ENCODE peak calls at places on chromosomes 2 and 18, in five cellular contexts. T is SK-N-SH; L is right lobe of liver; B is CD8-positive, alpha-beta T cell; F is dorsolateral prefrontal cortex. M is an unnamed sample.
A peak's percentile ranks its signal among the peaks of the same experiment; 100 is the strongest.

GRCh38 chr18:61953641-61954040 is 60.8 kb upstream of the RNF152 start:
- DNase-seq in T (no peak), L (no peak), B (no peak), F (no peak), M (no peak)

GRCh38 chr2:166539340-166540162 is 45.5 kb upstream of the SCN7A start:
- DNase-seq in T (peak; percentile 39), L (no peak), B (no peak), F (no peak), M (peak; percentile 58)

GRCh38 chr18:5900249-5900648 is 4.9 kb upstream of the TMEM200C start:
- DNase-seq in T (no peak), L (no peak), B (no peak), F (no peak), M (no peak)

GRCh38 chr2:144460981-144461766 is 58.7 kb downstream of the ZEB2 start:
- DNase-seq in T (no peak), L (no peak), B (no peak), F (peak; percentile 86), M (no peak)

GRCh38 chr2:37796481-37796880 is 125.0 kb upstream of the CDC42EP3 start:
- DNase-seq in T (no peak), L (no peak), B (no peak), F (no peak), M (no peak)

GRCh38 chr2:119260636-119261497 is 37.2 kb downstream of the STEAP3 start:
- DNase-seq in T (no peak), L (no peak), B (no peak), F (no peak), M (no peak)

GRCh38 chr2:176984987-176985386 is 227.6 kb upstream of the HNRNPA3 start:
- DNase-seq in T (no peak), L (no peak), B (no peak), F (no peak), M (no peak)

GRCh38 chr2:164891460-164891859 is 49.8 kb upstream of the COBLL1 start:
- DNase-seq in T (no peak), L (no peak), B (no peak), F (no peak), M (no peak)

GRCh38 chr18:25066536-25066935 is 285.4 kb downstream of the ZNF521 start:
- DNase-seq in T (no peak), L (no peak), B (no peak), F (no peak), M (no peak)

GRCh38 chr2:211836409-211836808 is 702.2 kb downstream of the ERBB4 start:
- DNase-seq in T (no peak), L (no peak), B (no peak), F (no peak), M (no peak)

GRCh38 chr2:206176128-206176527 is 16.4 kb downstream of the EEF1B2 start:
- DNase-seq in T (no peak), L (no peak), B (no peak), F (no peak), M (no peak)

GRCh38 chr2:240933966-240934700 is 28.0 kb downstream of the CROCC2 start:
- DNase-seq in T (peak; percentile 30), L (no peak), B (no peak), F (peak; percentile 21), M (no peak)

GRCh38 chr18:36772339-36772738 is 56.5 kb downstream of the TPGS2 start:
- DNase-seq in T (no peak), L (no peak), B (no peak), F (no peak), M (no peak)

GRCh38 chr2:49248506-49248905 is 94.2 kb upstream of the FSHR start:
- DNase-seq in T (no peak), L (no peak), B (no peak), F (no peak), M (no peak)

GRCh38 chr2:128732976-128733431 is 414.3 kb upstream of the HS6ST1 start:
- DNase-seq in T (no peak), L (no peak), B (no peak), F (no peak), M (peak; percentile 68)

GRCh38 chr2:69943841-69944604 is 17.4 kb downstream of the ASPRV1 start:
- DNase-seq in T (no peak), L (no peak), B (no peak), F (no peak), M (peak; percentile 9)

GRCh38 chr2:232889876-232890401 is 19.9 kb downstream of the SNORC start:
- DNase-seq in T (no peak), L (no peak), B (no peak), F (peak; percentile 14), M (no peak)

GRCh38 chr2:39390126-39390692 is 46.9 kb downstream of the MAP4K3 start:
- DNase-seq in T (no peak), L (no peak), B (no peak), F (no peak), M (no peak)

GRCh38 chr2:39395313-39395712 is 41.8 kb downstream of the MAP4K3 start:
- DNase-seq in T (no peak), L (no peak), B (no peak), F (no peak), M (no peak)

GRCh38 chr2:39394427-39395002 is 42.6 kb downstream of the MAP4K3 start:
- DNase-seq in T (no peak), L (no peak), B (no peak), F (no peak), M (no peak)

DNA sequence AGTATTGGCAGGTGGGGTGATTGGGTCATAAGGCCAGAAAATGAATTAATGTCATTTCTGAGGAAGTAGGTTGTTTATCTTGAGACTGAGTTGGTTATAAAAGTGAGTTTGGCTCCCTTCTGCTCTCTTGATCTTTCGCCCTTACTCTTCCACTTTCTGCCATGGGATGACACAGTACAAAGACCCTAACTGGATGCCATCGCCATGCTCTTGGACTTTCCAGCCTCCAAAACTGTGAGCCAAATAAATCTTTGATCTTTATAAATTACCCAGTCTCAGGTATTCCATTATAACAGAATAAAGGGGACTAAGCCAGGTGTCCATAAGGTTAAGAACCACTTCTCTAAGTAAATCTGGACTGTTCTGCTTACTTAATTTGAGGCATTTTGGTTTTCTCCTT is 44.4 kb downstream of the MAP4K3 start:
- DNase-seq in T (no peak), L (no peak), B (no peak), F (no peak), M (no peak)
- H3K4me3 ChIP-seq in T (no peak overlapping the region), L (no peak overlapping the region), B (no peak overlapping the region), F (no peak overlapping the region), M (no peak overlapping the region)

GRCh38 chr18:34222396-34223163 is 2.1 kb downstream of the NOL4 start:
- DNase-seq in T (peak; percentile 64), L (peak; percentile 31), B (no peak), F (no peak), M (no peak)

GRCh38 chr18:34223164-34223892 is 1.4 kb downstream of the NOL4 start:
- DNase-seq in T (peak; percentile 57), L (peak; percentile 20), B (no peak), F (no peak), M (no peak)

GRCh38 chr18:34225218-34225553 is 473 bp upstream of the NOL4 start:
- DNase-seq in T (no peak), L (no peak), B (no peak), F (no peak), M (no peak)

GRCh38 chr18:34223893-34224422 is 755 bp downstream of the NOL4 start:
- DNase-seq in T (peak; percentile 40), L (no peak), B (no peak), F (no peak), M (no peak)

DNA sequence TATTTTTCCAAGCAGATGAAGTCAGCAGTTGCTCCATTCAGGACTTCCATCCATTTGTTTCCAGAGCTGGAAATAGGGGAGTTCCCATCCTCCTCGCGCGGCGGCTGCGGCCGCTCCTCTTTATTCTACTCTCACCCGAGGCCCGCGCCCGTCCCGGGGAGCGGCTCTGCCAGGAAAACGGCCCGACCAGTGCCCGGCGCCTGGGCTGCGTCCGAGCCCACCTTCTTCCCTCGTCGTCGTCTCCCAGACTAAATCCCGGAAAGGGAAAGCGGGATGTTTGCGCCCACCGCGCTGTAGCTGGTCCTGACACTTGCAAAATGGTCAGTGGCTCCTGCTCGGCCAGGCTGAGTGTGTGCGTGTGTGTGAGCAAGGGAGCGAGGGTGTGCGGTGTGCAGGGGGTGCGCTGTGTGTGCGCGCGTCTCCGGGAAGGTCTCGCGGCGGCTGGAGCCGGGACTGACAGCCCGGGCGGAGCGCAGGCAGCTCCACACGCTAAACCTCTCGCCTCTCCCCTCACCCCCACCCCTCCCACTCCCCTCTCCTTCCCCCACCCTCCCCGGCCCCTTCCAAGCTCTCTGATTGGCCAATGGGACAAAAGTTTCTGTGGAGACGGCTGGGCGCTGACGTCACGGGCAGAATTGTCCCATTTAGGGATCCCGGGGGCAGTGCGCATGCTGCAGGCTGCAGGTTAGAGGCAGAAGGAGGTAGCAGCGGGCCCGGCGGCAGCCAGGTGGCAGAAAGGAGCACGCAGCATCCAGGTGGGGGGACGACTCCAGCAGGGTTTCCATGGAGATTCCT is at the start of gene NOL4:
- DNase-seq in T (peak; percentile 89), L (peak; percentile 40), B (no peak), F (peak; percentile 63), M (no peak)
- H3K4me3 ChIP-seq in T (peak within 1 kb of the TSS; percentile 63), L (peak within 1 kb of the TSS; percentile 9), B (no peak within 1 kb of the TSS), F (peak within 1 kb of the TSS; percentile 75), M (no peak within 1 kb of the TSS)

GRCh38 chr2:238294046-238294392 is 5.6 kb upstream of the PER2 start:
- DNase-seq in T (no peak), L (no peak), B (no peak), F (no peak), M (no peak)

GRCh38 chr2:238289574-238289973 is 1.2 kb upstream of the PER2 start:
- DNase-seq in T (no peak), L (no peak), B (no peak), F (no peak), M (no peak)

GRCh38 chr2:238290079-238290478 is 1.7 kb upstream of the PER2 start:
- DNase-seq in T (no peak), L (no peak), B (peak; percentile 44), F (peak; percentile 55), M (no peak)

GRCh38 chr2:238290715-238291549 is 2.5 kb upstream of the PER2 start:
- DNase-seq in T (no peak), L (no peak), B (no peak), F (no peak), M (no peak)

DNA sequence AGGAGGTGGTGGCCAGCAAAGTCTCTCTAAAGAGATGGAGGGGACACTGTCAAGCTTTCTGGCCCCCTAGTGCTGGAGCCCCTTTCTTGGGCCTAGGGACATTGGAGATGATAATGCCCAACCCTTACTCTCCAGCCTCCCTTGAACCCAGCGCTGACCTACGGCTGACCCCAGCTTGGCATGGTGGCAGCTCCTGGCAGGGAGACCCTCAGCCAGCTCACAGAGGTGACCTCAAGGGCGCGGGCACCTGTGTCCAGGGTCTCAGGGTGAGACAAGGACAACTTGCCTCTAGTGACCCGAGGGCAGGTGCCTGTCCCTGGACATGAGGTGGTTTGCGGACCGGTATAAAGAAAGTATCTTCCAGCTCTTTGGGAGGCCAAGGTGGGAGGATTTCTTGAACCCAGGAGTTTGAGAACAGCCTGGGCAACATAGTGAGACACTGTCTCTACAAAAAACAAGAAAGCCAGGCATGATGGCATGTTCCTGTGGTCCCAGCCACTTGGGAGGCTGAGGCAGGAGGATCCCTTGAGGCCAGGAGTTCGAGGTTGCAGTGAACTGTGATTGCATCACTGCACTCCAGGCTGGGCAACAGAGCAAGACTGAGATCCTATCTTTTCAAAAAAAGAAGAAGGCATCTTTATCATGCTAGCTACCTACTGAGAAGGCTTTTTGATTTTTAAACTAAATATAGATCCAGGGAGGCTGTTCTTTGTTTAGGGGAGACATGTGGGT is 3.3 kb upstream of the PER2 start:
- DNase-seq in T (no peak), L (no peak), B (no peak), F (no peak), M (no peak)
- H3K4me3 ChIP-seq in T (no peak overlapping the region), L (no peak overlapping the region), B (no peak overlapping the region), F (no peak overlapping the region), M (no peak overlapping the region)

DNA sequence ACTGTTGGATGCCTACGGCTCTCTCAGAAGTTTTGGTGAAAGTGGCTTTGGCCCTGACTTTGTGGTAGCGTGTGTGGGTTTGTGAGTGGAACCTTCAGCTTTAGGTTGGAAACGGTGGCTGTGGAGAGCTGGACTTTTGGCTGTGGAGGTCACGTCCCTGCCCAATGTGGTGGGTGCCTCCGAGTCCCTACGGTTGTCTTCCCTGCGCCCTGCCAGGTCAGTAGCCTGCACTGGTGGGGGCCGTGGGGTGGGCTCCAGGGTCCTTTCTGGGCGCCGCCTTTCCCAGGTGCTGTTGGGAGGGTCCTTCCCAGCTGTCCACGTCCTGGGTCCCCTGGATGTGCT is 11.1 kb downstream of the COLEC11 start:
- DNase-seq in T (no peak), L (no peak), B (no peak), F (no peak), M (no peak)
- H3K4me3 ChIP-seq in T (no peak overlapping the region), L (peak overlapping the region; percentile 10), B (no peak overlapping the region), F (no peak overlapping the region), M (no peak overlapping the region)

M was measured in Jurkat, Clone E6-1.